ENCODE peak calls at places on chromosomes 7 and 10, in four cellular contexts. Y, O, V and B are unnamed samples.

GRCh38 chr10:22374489-22375126 is 29.3 kb downstream of the SPAG6 start:
- DNase-seq in Y (no peak), O (no peak), V (no peak), B (no peak)

GRCh38 chr10:3978174-3978573 is 193.2 kb upstream of the KLF6 start:
- DNase-seq in Y (no peak), O (no peak), V (no peak), B (no peak)

GRCh38 chr7:67738958-67739357 is 742.3 kb downstream of the TYW1 start:
- DNase-seq in Y (peak; percentile 49), O (no peak), V (no peak), B (no peak)

GRCh38 chr10:78578929-78579328 is 489.8 kb upstream of the ZMIZ1 start:
- DNase-seq in Y (no peak), O (no peak), V (peak; percentile 39), B (no peak)

GRCh38 chr10:35079763-35080162 is 10.4 kb downstream of the CUL2 start:
- DNase-seq in Y (no peak), O (no peak), V (no peak), B (no peak)

GRCh38 chr10:4431114-4431862 is 394.7 kb upstream of the AKR1E2 start:
- DNase-seq in Y (no peak), O (no peak), V (no peak), B (no peak)

GRCh38 chr10:88228130-88228529 is 355.0 kb downstream of the RNLS start:
- DNase-seq in Y (no peak), O (no peak), V (no peak), B (no peak)

GRCh38 chr7:142925413-142925812 is 8.1 kb downstream of the TRPV5 start:
- DNase-seq in Y (no peak), O (no peak), V (no peak), B (no peak)

GRCh38 chr7:101629171-101629570 is at the start of gene MYL10:
- DNase-seq in Y (no peak), O (no peak), V (no peak), B (no peak)

GRCh38 chr7:47622946-47623640 is 41.2 kb upstream of the TNS3 start:
- DNase-seq in Y (peak; percentile 64), O (no peak), V (no peak), B (no peak)

GRCh38 chr10:104342941-104343411 is 4.7 kb upstream of the ITPRIP start:
- DNase-seq in Y (no peak), O (no peak), V (no peak), B (peak; percentile 81)

GRCh38 chr10:124680675-124681074 is 63.5 kb downstream of the FAM53B start:
- DNase-seq in Y (peak; percentile 90), O (no peak), V (no peak), B (no peak)

GRCh38 chr7:142303650-142304049 is 45.8 kb upstream of the PRSS58 start:
- DNase-seq in Y (no peak), O (no peak), V (peak; percentile 19), B (peak; percentile 64)

GRCh38 chr7:95311389-95311788 is 12.9 kb downstream of the PON1 start:
- DNase-seq in Y (no peak), O (no peak), V (no peak), B (no peak)

GRCh38 chr10:124654686-124655085 is 89.5 kb downstream of the FAM53B start:
- DNase-seq in Y (no peak), O (no peak), V (no peak), B (no peak)

GRCh38 chr10:133459454-133460207 is 5.9 kb downstream of the SCART1 start:
- DNase-seq in Y (peak; percentile 4), O (no peak), V (no peak), B (peak; percentile 47)

GRCh38 chr7:128259131-128260056 is 18.3 kb downstream of the LEP start:
- DNase-seq in Y (peak; percentile 69), O (no peak), V (no peak), B (no peak)

GRCh38 chr7:47181609-47182264 is 400.2 kb downstream of the TNS3 start:
- DNase-seq in Y (no peak), O (no peak), V (no peak), B (peak; percentile 83)

GRCh38 chr10:29270883-29271282 is 18.0 kb upstream of the LYZL1 start:
- DNase-seq in Y (no peak), O (no peak), V (no peak), B (no peak)

GRCh38 chr10:24444337-24444736 is 235.4 kb downstream of the KIAA1217 start:
- DNase-seq in Y (no peak), O (no peak), V (no peak), B (no peak)

GRCh38 chr10:80260295-80261243 is 28.9 kb downstream of the MAT1A start:
- DNase-seq in Y (no peak), O (no peak), V (peak; percentile 5), B (no peak)

GRCh38 chr10:71494980-71495381 is 98.3 kb downstream of the CDH23 start:
- DNase-seq in Y (no peak), O (no peak), V (no peak), B (no peak)

GRCh38 chr10:7409045-7409731 is 1.6 kb downstream of the SFMBT2 start:
- DNase-seq in Y (peak; percentile 29), O (peak; percentile 79), V (peak; percentile 12), B (no peak)